ENCODE peak calls at places on chromosomes 1 and 21, in nine cellular contexts. O is adrenal gland; X is pancreas; F is GM10248; J is uterus; Q is AG09309; H is AG09319; A is cardiac fibroblast; L is CD8-positive, alpha-beta T cell. P is an unnamed sample.
A peak's percentile ranks its signal among the peaks of the same experiment; 100 is the strongest.

GRCh38 chr1:155082301-155082940 is 3.8 kb downstream of the EFNA3 start:
- DNase-seq in Q (no peak), A (no peak), H (no peak), F (no peak), X (no peak), L (no peak), O (no peak), J (no peak), P (no peak)

GRCh38 chr1:1197551-1198422 is 8.6 kb downstream of the TNFRSF18 start:
- DNase-seq in J (no peak), H (no peak), F (no peak), O (no peak), L (no peak), Q (no peak), A (no peak), X (peak; percentile 22), P (no peak)

GRCh38 chr21:26389971-26390641 is 183.0 kb downstream of the CYYR1 start:
- DNase-seq in L (no peak), A (peak; percentile 86), X (no peak), F (no peak), Q (peak; percentile 47), J (no peak), O (no peak), H (no peak), P (no peak)

GRCh38 chr1:171898956-171899355 is 57.7 kb downstream of the DNM3 start:
- DNase-seq in O (peak; percentile 49), J (no peak), Q (no peak), H (no peak), L (no peak), A (no peak), X (no peak), F (no peak), P (peak; percentile 44)

GRCh38 chr21:38258803-38259485 is 2.2 kb downstream of the KCNJ15 start:
- DNase-seq in A (peak; percentile 95), F (no peak), O (no peak), Q (peak; percentile 92), L (no peak), J (no peak), X (no peak), H (peak; percentile 25), P (no peak)

GRCh38 chr1:233520510-233521191 is 93.3 kb upstream of the KCNK1 start:
- DNase-seq in X (no peak), O (no peak), A (no peak), Q (no peak), F (no peak), L (no peak), H (no peak), J (no peak), P (no peak)

GRCh38 chr1:61227857-61228557 is 145.6 kb downstream of the NFIA start:
- DNase-seq in O (no peak), F (no peak), H (no peak), X (no peak), J (no peak), A (no peak), L (no peak), Q (no peak), P (no peak)

GRCh38 chr1:39102537-39103320 is 76.6 kb downstream of the NDUFS5 start:
- DNase-seq in O (peak; percentile 57), F (peak; percentile 75), J (peak; percentile 58), H (peak; percentile 55), A (peak; percentile 88), L (no peak), X (no peak), Q (peak; percentile 70), P (peak; percentile 31)

GRCh38 chr21:41361786-41362604 is at the start of gene MX2:
- DNase-seq in X (no peak), L (peak; percentile 85), O (peak; percentile 44), A (peak; percentile 80), Q (peak; percentile 79), H (peak; percentile 62), F (peak; percentile 75), J (peak; percentile 57), P (no peak)

GRCh38 chr1:4797429-4797828 is 143.0 kb downstream of the AJAP1 start:
- DNase-seq in H (no peak), Q (no peak), F (no peak), A (no peak), L (no peak), J (no peak), O (no peak), X (no peak), P (no peak)

GRCh38 chr1:31701137-31701736 is 2.6 kb downstream of the COL16A1 start:
- DNase-seq in O (peak; percentile 97), Q (peak; percentile 93), L (no peak), F (no peak), J (peak; percentile 99), A (peak; percentile 99), H (peak; percentile 88), X (peak; percentile 74), P (no peak)

GRCh38 chr1:89724369-89725015 is 91.6 kb downstream of the LRRC8C start:
- DNase-seq in J (no peak), X (no peak), F (peak; percentile 34), L (no peak), O (no peak), Q (no peak), A (peak; percentile 93), H (no peak), P (no peak)

GRCh38 chr1:24641646-24642151 is 1.4 kb upstream of the SRRM1 start:
- DNase-seq in A (peak; percentile 47), Q (no peak), J (peak; percentile 51), L (peak; percentile 51), O (peak; percentile 32), F (peak; percentile 38), H (no peak), X (peak; percentile 45), P (no peak)

GRCh38 chr1:40476924-40477679 is at the start of gene ZFP69:
- DNase-seq in A (peak; percentile 63), Q (no peak), J (peak; percentile 37), L (peak; percentile 85), F (peak; percentile 91), H (no peak), O (peak; percentile 50), X (peak; percentile 70), P (peak; percentile 68)

GRCh38 chr1:206534552-206534951 is 27.2 kb downstream of the RASSF5 start:
- DNase-seq in H (no peak), L (no peak), Q (no peak), O (no peak), F (no peak), X (no peak), J (no peak), A (no peak), P (no peak)

GRCh38 chr1:30751830-30752650 is 5.5 kb downstream of the LAPTM5 start:
- DNase-seq in L (no peak), H (no peak), X (no peak), Q (no peak), J (no peak), A (no peak), O (no peak), F (no peak), P (no peak)

GRCh38 chr1:169108897-169109560 is 2.5 kb downstream of the ATP1B1 start:
- DNase-seq in F (peak; percentile 45), A (no peak), Q (no peak), X (no peak), L (no peak), J (no peak), O (peak; percentile 59), H (no peak), P (no peak)

GRCh38 chr1:29514361-29515187 is 278.3 kb downstream of the PTPRU start:
- DNase-seq in A (no peak), H (no peak), O (no peak), X (no peak), Q (no peak), J (no peak), F (no peak), L (peak; percentile 32), P (no peak)

GRCh38 chr21:30620522-30620921 is at the start of gene KRTAP20-4:
- DNase-seq in F (no peak), J (no peak), H (no peak), X (no peak), L (no peak), O (no peak), A (no peak), Q (no peak), P (no peak)

GRCh38 chr1:107277022-107277421 is 136.2 kb downstream of the NTNG1 start:
- DNase-seq in O (peak; percentile 13), J (peak; percentile 23), A (peak; percentile 19), Q (peak; percentile 47), X (no peak), H (peak; percentile 23), F (no peak), L (no peak), P (peak; percentile 50)
- TF ChIP-seq CTCF in O (no peak), J (peak; percentile 15), A (no peak), Q (peak; percentile 76), X (peak; percentile 6), H (peak; percentile 69), F (no peak), L (no peak), P (peak; percentile 73)

GRCh38 chr1:112538883-112539282 is 30.1 kb downstream of the WNT2B start:
- DNase-seq in L (no peak), A (no peak), Q (no peak), O (no peak), H (no peak), F (no peak), J (no peak), X (no peak), P (no peak)
- TF ChIP-seq CTCF in L (no peak), A (no peak), Q (no peak), O (no peak), H (no peak), F (no peak), J (no peak), X (no peak), P (no peak)

GRCh38 chr1:235095938-235096562 is 32.6 kb downstream of the TOMM20 start:
- DNase-seq in A (no peak), X (no peak), O (no peak), L (no peak), Q (no peak), J (no peak), H (no peak), F (no peak), P (no peak)

GRCh38 chr1:235088907-235089306 is 39.7 kb downstream of the TOMM20 start:
- DNase-seq in L (no peak), Q (no peak), H (no peak), X (no peak), O (no peak), F (no peak), A (no peak), J (no peak), P (no peak)

GRCh38 chr1:235090406-235091069 is 38.1 kb downstream of the TOMM20 start:
- DNase-seq in F (no peak), X (peak; percentile 50), J (peak; percentile 16), O (no peak), A (no peak), L (no peak), Q (no peak), H (no peak), P (no peak)

GRCh38 chr1:235093685-235094592 is 34.7 kb downstream of the TOMM20 start:
- DNase-seq in A (peak; percentile 77), X (peak; percentile 80), F (peak; percentile 84), J (peak; percentile 77), O (peak; percentile 82), L (peak; percentile 90), H (peak; percentile 20), Q (no peak), P (peak; percentile 87)

GRCh38 chr1:235093013-235093618 is 35.5 kb downstream of the TOMM20 start:
- DNase-seq in A (peak; percentile 86), X (no peak), O (peak; percentile 43), Q (no peak), F (no peak), J (no peak), L (no peak), H (no peak), P (peak; percentile 30)
- TF ChIP-seq CTCF in A (peak; percentile 52), X (no peak), O (no peak), Q (peak; percentile 54), F (peak; percentile 36), J (no peak), L (no peak), H (peak; percentile 45), P (no peak)

GRCh38 chr1:42168397-42168682 is 3.8 kb upstream of the GUCA2A start:
- DNase-seq in H (no peak), A (no peak), L (no peak), F (no peak), O (no peak), J (no peak), X (no peak), Q (no peak), P (no peak)
- TF ChIP-seq CTCF in H (no peak), A (no peak), L (no peak), F (no peak), O (no peak), J (no peak), X (no peak), Q (no peak), P (no peak)

P was measured in neural crest cell.